ENCODE peak calls at places on chromosomes 12 and 14, in nine cellular contexts. V is G401; O is A172; I is CD8-positive, alpha-beta memory T cell; Q is progenitor cell of endocrine pancreas; M is substantia nigra; S is breast epithelium; W is non-pigmented ciliary epithelial cell; E is AG08395. C is an unnamed sample.

GRCh38 chr14:104001003-104001402 is 58.7 kb upstream of the RD3L start:
- DNase-seq in M (no peak), W (no peak), E (no peak), Q (no peak), O (no peak), I (no peak), S (no peak), V (no peak), C (peak; percentile 16)

GRCh38 chr14:103141117-103141796 is 18.0 kb downstream of the TNFAIP2 start:
- DNase-seq in Q (no peak), W (no peak), O (no peak), E (no peak), S (no peak), V (peak; percentile 34), M (peak; percentile 36), I (no peak), C (no peak)

GRCh38 chr14:69056389-69056788 is 77.3 kb upstream of the ACTN1 start:
- DNase-seq in I (no peak), Q (no peak), O (no peak), S (no peak), M (no peak), V (peak; percentile 58), E (no peak), W (no peak), C (no peak)

GRCh38 chr12:132117558-132117875 is 26.6 kb downstream of the DDX51 start:
- DNase-seq in W (no peak), S (no peak), E (no peak), O (no peak), Q (no peak), M (no peak), I (no peak), V (no peak), C (no peak)

GRCh38 chr14:88264116-88264515 is 59.0 kb downstream of the KCNK10 start:
- DNase-seq in E (no peak), I (no peak), V (no peak), S (no peak), Q (no peak), O (no peak), W (no peak), M (no peak), C (no peak)

GRCh38 chr12:127165567-127166392 is 1101.2 kb upstream of the TMEM132C start:
- DNase-seq in Q (peak; percentile 92), V (peak; percentile 76), S (peak; percentile 74), E (peak; percentile 91), O (peak; percentile 65), W (peak; percentile 37), M (peak; percentile 79), I (peak; percentile 7), C (peak; percentile 81)

GRCh38 chr14:93092606-93093556 is 22.8 kb downstream of the ITPK1 start:
- DNase-seq in M (no peak), I (no peak), W (no peak), E (no peak), O (no peak), Q (no peak), S (no peak), V (no peak), C (no peak)

GRCh38 chr12:19036673-19037357 is 92.7 kb upstream of the PLEKHA5 start:
- DNase-seq in Q (no peak), W (peak; percentile 58), V (no peak), I (no peak), S (no peak), M (no peak), O (peak; percentile 10), E (no peak), C (no peak)

GRCh38 chr12:88306471-88307069 is 164.5 kb downstream of the TMTC3 start:
- DNase-seq in S (no peak), W (no peak), V (no peak), E (no peak), M (no peak), O (no peak), I (no peak), Q (no peak), C (no peak)

GRCh38 chr14:33700052-33700451 is 250.8 kb downstream of the EGLN3 start:
- DNase-seq in I (no peak), W (no peak), V (no peak), S (no peak), Q (no peak), E (no peak), M (no peak), O (no peak), C (no peak)

GRCh38 chr14:73125746-73126145 is 10.6 kb upstream of the PSEN1 start:
- DNase-seq in E (no peak), Q (no peak), V (no peak), I (no peak), W (no peak), S (no peak), M (no peak), O (no peak), C (no peak)

GRCh38 chr12:132275110-132275531 is 54.3 kb downstream of the GALNT9 start:
- DNase-seq in I (no peak), O (peak; percentile 90), W (no peak), Q (no peak), M (peak; percentile 16), E (peak; percentile 89), S (no peak), V (peak; percentile 99), C (no peak)

GRCh38 chr12:131825146-131825892 is 2.9 kb upstream of the MMP17 start:
- DNase-seq in Q (no peak), M (peak; percentile 39), S (no peak), W (no peak), I (no peak), V (peak; percentile 16), E (peak; percentile 65), O (no peak), C (no peak)

GRCh38 chr12:45299132-45299692 is 83.3 kb downstream of the ANO6 start:
- DNase-seq in I (no peak), E (peak; percentile 60), Q (no peak), W (peak; percentile 44), O (peak; percentile 61), V (no peak), M (no peak), S (no peak), C (no peak)